ENCODE peak calls at places on chromosomes 5 and 9, in four cellular contexts. P is K562, F is WTC11, J is H1. V is an unnamed sample.

GRCh38 chr5:120926471-120926870 is 462.4 kb downstream of the PRR16 start:
- DNase-seq in P (no peak), F (no peak), J (no peak), V (no peak)

GRCh38 chr9:133286523-133286922 is 11.5 kb upstream of the ABO start:
- DNase-seq in P (no peak), F (no peak), J (no peak), V (no peak)

GRCh38 chr9:123645762-123646161 is 284.2 kb downstream of the DENND1A start:
- DNase-seq in P (no peak), F (no peak), J (no peak), V (no peak)

GRCh38 chr5:6748142-6748541 is 34.9 kb downstream of the TENT4A start:
- DNase-seq in P (no peak), F (no peak), J (no peak), V (no peak)

GRCh38 chr9:108621991-108622390 is 233.8 kb downstream of the ACTL7B start:
- DNase-seq in P (no peak), F (no peak), J (no peak), V (no peak)

GRCh38 chr5:83972236-83972635 is 251.6 kb upstream of the HAPLN1 start:
- DNase-seq in P (no peak), F (no peak), J (no peak), V (no peak)

GRCh38 chr9:36217256-36217968 is 26.7 kb downstream of the CLTA start:
- DNase-seq in P (no peak), F (no peak), J (no peak), V (no peak)

GRCh38 chr9:81530407-81530810 is 158.9 kb downstream of the TLE1 start:
- DNase-seq in P (no peak), F (no peak), J (no peak), V (no peak)

GRCh38 chr9:73742412-73742811 is 590.7 kb downstream of the ANXA1 start:
- DNase-seq in P (no peak), F (no peak), J (no peak), V (peak; percentile 2)

GRCh38 chr5:639584-640213 is 27.6 kb downstream of the CEP72 start:
- DNase-seq in P (no peak), F (no peak), J (no peak), V (no peak)
- TF ChIP-seq TEAD4 in P (no peak), F (no peak), J (no peak), V (no peak)

GRCh38 chr5:8553364-8553763 is 684.4 kb downstream of the MTRR start:
- DNase-seq in P (no peak), F (no peak), J (no peak), V (no peak)

DNA sequence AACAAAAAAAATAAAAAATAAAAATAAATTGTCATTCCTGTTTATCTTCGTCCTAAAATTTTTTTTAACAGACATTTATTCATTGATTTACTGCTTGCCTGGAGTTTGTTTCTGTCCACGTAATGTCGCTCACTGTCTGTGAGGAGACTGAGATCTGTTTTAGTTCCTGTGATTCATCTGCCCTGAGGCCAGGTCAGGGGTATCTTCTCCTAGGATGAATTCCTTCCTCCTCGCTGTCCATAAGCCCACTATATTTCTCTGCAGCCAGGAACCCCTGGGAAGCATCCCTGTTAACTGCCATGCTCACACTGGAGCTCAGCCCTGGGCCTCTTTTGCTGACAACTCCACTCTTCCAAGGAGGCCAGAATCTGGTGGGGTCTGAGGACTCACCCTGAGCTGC is 682.0 kb downstream of the MTRR start:
- DNase-seq in P (no peak), F (no peak), J (no peak), V (no peak)
- TF ChIP-seq TEAD4 in P (no peak), F (no peak), J (no peak), V (no peak)

GRCh38 chr5:145585443-145586148 is 249.5 kb downstream of the PRELID2 start:
- DNase-seq in P (no peak), F (no peak), J (no peak), V (no peak)

GRCh38 chr5:145589063-145589462 is 246.1 kb downstream of the PRELID2 start:
- DNase-seq in P (no peak), F (no peak), J (no peak), V (no peak)

GRCh38 chr5:145588113-145588512 is 247.0 kb downstream of the PRELID2 start:
- DNase-seq in P (no peak), F (no peak), J (no peak), V (no peak)

GRCh38 chr5:145586664-145587307 is 248.4 kb downstream of the PRELID2 start:
- DNase-seq in P (no peak), F (no peak), J (no peak), V (no peak)

GRCh38 chr5:145587308-145588071 is 247.7 kb downstream of the PRELID2 start:
- DNase-seq in P (peak; percentile 1), F (no peak), J (no peak), V (no peak)
- TF ChIP-seq TEAD4 in P (no peak), F (no peak), J (no peak), V (peak; percentile 94)

GRCh38 chr5:90967443-90967842 is 408.8 kb downstream of the ADGRV1 start:
- DNase-seq in P (no peak), F (no peak), J (no peak), V (peak; percentile 70)
- TF ChIP-seq TEAD4 in P (no peak), F (no peak), J (no peak), V (no peak)

V was measured in SK-N-SH.